ENCODE peak calls at places on chromosomes 2 and 18, in nine cellular contexts. E is heart right ventricle, J is IMR-90, I is HCT116, T is lower lobe of right lung, H is heart left ventricle, V is A549, A is GM12864, M is GM10248. F is an unnamed sample.
A peak's percentile ranks its signal among the peaks of the same experiment; 100 is the strongest.

GRCh38 chr2:241417626-241418025 is 61.5 kb downstream of the FARP2 start:
- DNase-seq in H (no peak), T (no peak), M (no peak), E (no peak), I (no peak), V (no peak), A (no peak), J (no peak), F (no peak)

GRCh38 chr2:113858764-113859163 is 31.1 kb upstream of the ACTR3 start:
- DNase-seq in A (no peak), I (no peak), H (no peak), T (no peak), V (peak; percentile 20), J (peak; percentile 95), E (no peak), M (no peak), F (no peak)

GRCh38 chr2:171432206-171432968 is 1.4 kb downstream of the METTL8 start:
- DNase-seq in A (no peak), H (no peak), E (no peak), J (peak; percentile 21), I (no peak), V (no peak), T (no peak), M (no peak), F (no peak)

GRCh38 chr2:210557721-210558120 is 1.3 kb downstream of the CPS1 start:
- DNase-seq in A (no peak), M (no peak), J (no peak), T (no peak), H (no peak), V (no peak), E (no peak), I (no peak), F (no peak)

GRCh38 chr2:125172181-125172580 is 1147.1 kb downstream of the CNTNAP5 start:
- DNase-seq in H (no peak), E (no peak), M (no peak), I (no peak), V (no peak), J (no peak), T (no peak), A (no peak), F (no peak)

GRCh38 chr2:20617892-20618467 is 32.9 kb downstream of the HS1BP3 start:
- DNase-seq in M (no peak), A (no peak), H (peak; percentile 99), E (peak; percentile 96), V (peak; percentile 90), I (peak; percentile 67), T (peak; percentile 97), J (peak; percentile 100), F (peak; percentile 92)

GRCh38 chr18:11146238-11146946 is 3.0 kb downstream of the PIEZO2 start:
- DNase-seq in A (no peak), E (peak; percentile 58), J (no peak), I (no peak), H (peak; percentile 45), M (no peak), T (no peak), V (no peak), F (no peak)

GRCh38 chr2:80238692-80239469 is 65.7 kb downstream of the LRRTM1 start:
- DNase-seq in T (no peak), H (no peak), J (peak; percentile 42), V (peak; percentile 5), I (peak; percentile 7), A (no peak), M (no peak), E (no peak), F (no peak)

GRCh38 chr2:203240491-203240890 is 1.7 kb downstream of the CYP20A1 start:
- DNase-seq in M (no peak), J (no peak), H (no peak), T (no peak), I (no peak), V (no peak), E (no peak), A (no peak), F (no peak)

GRCh38 chr2:101818531-101819451 is 121.3 kb downstream of the MAP4K4 start:
- DNase-seq in A (no peak), I (no peak), T (no peak), J (peak; percentile 89), V (no peak), M (no peak), H (no peak), E (no peak), F (no peak)

GRCh38 chr2:186780701-186781316 is 68.2 kb downstream of the ZSWIM2 start:
- DNase-seq in T (no peak), E (no peak), J (peak; percentile 19), V (peak; percentile 8), A (no peak), I (peak; percentile 48), H (no peak), M (no peak), F (no peak)

GRCh38 chr2:167924556-167924955 is 322.8 kb downstream of the STK39 start:
- DNase-seq in T (no peak), V (no peak), J (no peak), A (no peak), M (no peak), E (no peak), I (no peak), H (no peak), F (no peak)

GRCh38 chr2:37246205-37246604 is 14.7 kb downstream of the NDUFAF7 start:
- DNase-seq in A (no peak), I (no peak), E (no peak), V (no peak), T (no peak), H (no peak), J (peak; percentile 78), M (no peak), F (no peak)

GRCh38 chr2:71510196-71510807 is 56.9 kb downstream of the DYSF start:
- DNase-seq in I (peak; percentile 33), H (peak; percentile 64), M (peak; percentile 84), J (peak; percentile 48), E (peak; percentile 72), V (peak; percentile 91), A (no peak), T (peak; percentile 79), F (peak; percentile 90)

GRCh38 chr2:150449856-150450255 is 37.6 kb downstream of the RND3 start:
- DNase-seq in E (no peak), T (no peak), I (no peak), M (no peak), V (no peak), A (no peak), J (no peak), H (no peak), F (no peak)

GRCh38 chr2:15984367-15985255 is 44.3 kb downstream of the MYCN start:
- DNase-seq in H (peak; percentile 32), I (no peak), A (no peak), T (no peak), M (no peak), E (peak; percentile 26), J (no peak), V (no peak), F (no peak)

GRCh38 chr18:33696332-33697162 is 118.5 kb downstream of the ASXL3 start:
- DNase-seq in A (no peak), E (no peak), J (no peak), I (no peak), T (no peak), V (no peak), H (no peak), M (no peak), F (no peak)

DNA sequence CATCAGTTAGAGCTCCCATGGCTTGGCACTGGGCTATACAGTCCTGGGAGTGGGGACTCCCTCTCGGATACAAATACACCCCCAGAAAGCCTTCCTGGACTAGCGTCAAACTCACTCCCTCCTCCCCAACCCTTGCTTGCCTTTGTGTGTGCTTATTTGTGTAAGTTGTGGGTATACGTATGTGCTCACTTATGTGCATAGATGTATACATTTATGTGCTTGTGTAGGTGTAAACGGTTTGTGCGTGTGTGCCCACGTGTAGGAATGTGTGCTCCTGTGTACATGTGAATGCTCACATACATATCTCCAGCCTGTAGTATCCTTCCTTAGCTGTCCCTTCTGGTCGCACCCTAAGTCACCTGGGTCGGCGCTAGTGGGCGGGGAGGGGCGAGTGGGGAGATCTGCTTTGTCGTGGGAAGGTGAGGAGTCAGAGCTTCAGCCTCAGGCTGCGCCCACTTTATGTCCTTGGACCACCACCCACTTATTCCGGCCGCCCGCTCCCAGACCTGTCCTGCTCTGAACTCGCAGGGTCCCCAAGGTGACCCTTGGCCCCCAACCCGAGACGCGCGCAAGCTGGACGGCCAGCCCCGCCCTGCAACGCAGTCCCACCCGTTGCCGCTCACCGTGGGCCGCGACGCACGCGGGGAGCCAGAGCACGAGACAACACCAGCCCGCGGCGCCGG is 427 bp downstream of the PRADC1 start:
- DNase-seq in H (no peak), E (no peak), V (peak; percentile 39), M (no peak), I (no peak), T (no peak), A (no peak), J (no peak), F (no peak)
- TF ChIP-seq CTCF in H (no peak), E (no peak), V (no peak), M (no peak), I (no peak), T (no peak), A (peak; percentile 20), J (no peak), F (no peak)

DNA sequence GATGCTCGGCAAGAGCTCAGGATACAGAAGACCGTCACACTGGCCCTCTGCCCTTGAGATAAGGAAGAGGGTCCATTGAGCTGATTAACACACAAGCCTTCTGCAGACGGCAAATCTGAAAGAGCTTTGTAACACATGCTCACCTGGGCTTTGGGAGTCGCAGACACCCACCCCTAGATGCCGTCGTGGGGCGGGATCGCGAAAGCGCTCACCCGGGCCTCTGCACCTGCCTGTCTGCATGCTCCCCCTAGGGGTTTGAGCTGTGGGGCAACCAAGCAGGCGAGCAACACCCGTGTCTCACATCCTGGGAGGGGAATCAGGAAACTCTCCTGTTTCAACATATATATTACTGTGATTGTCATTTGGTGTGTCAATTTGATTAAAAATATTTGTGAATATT is 99.8 kb upstream of the KCNH7 start:
- DNase-seq in T (no peak), I (no peak), H (no peak), M (no peak), J (no peak), A (no peak), E (no peak), V (no peak), F (no peak)
- TF ChIP-seq CTCF in T (no peak), I (no peak), H (no peak), M (no peak), J (no peak), A (no peak), E (no peak), V (peak; percentile 24), F (no peak)

GRCh38 chr18:64966667-64967066 is 784.1 kb upstream of the CDH7 start:
- DNase-seq in I (no peak), J (no peak), V (no peak), T (no peak), A (no peak), H (peak; percentile 42), M (no peak), E (peak; percentile 13), F (no peak)
- TF ChIP-seq CTCF in I (no peak), J (no peak), V (no peak), T (no peak), A (no peak), H (peak; percentile 4), M (no peak), E (no peak), F (no peak)

DNA sequence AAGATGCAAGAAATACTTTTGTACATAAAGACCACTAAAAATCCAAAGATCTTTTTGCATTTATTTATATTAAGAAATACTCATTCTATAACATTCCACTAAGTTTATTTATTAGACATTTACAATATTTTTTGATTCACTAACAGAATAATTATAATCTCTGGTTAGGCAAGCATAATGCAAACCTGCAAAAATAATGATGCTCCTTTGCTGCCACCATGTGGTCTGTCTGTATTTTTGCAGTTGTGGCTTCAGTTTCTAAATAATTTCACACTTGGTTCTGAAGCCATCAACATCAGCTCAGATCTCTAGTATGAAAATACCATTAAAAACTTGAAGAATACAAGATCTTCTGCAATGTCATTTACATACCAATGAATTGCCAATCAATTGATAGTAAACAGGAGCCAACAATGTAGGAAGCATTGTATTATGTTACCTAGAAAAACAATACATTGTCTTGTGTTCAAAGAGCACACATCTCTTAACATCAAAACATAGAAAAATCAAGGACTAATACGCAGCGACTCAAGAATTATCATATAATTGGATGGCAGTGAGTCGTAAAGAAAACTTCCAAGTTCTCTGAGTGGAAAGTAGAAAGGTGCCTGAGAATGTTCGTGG is 28.8 kb upstream of the WDR75 start:
- DNase-seq in M (peak; percentile 39), T (no peak), I (peak; percentile 24), A (peak; percentile 2), E (no peak), V (peak; percentile 12), H (no peak), J (peak; percentile 74), F (no peak)
- TF ChIP-seq CTCF in M (peak; percentile 75), T (peak; percentile 76), I (peak; percentile 80), A (peak; percentile 45), E (peak; percentile 78), V (peak; percentile 94), H (peak; percentile 84), J (peak; percentile 80), F (peak; percentile 78)